ENCODE peak calls at places on chromosomes 6 and 20, in ten cellular contexts. One of them, this sample, is unnamed.

GRCh38 chr6:129006685-129007514 is 124.0 kb downstream of the LAMA2 start:
- DNase-seq in GM10248: no peak
- DNase-seq in GM13977: no peak
- DNase-seq in H1: no peak
- DNase-seq in H7: no peak
- DNase-seq in ELR: no peak
- DNase-seq in tibial nerve: no peak
- DNase-seq in Right ventricle myocardium inferior: no peak
- DNase-seq in stimulated activated CD4-positive, alpha-beta T cell treated with anti-CD3 and anti-CD28 coated beads, Interleukin-1b, Interleukin-23, amount 100 ng/mL, for 24 hours: no peak
- DNase-seq in T1000: no peak
- DNase-seq in this sample: no peak

GRCh38 chr6:117605169-117605826 is 3.0 kb upstream of the GOPC start:
- DNase-seq in GM10248: peak
- DNase-seq in GM13977: peak
- DNase-seq in H1: no peak
- DNase-seq in H7: peak
- DNase-seq in ELR: peak
- DNase-seq in tibial nerve: no peak
- DNase-seq in Right ventricle myocardium inferior: no peak
- DNase-seq in stimulated activated CD4-positive, alpha-beta T cell treated with anti-CD3 and anti-CD28 coated beads, Interleukin-1b, Interleukin-23, amount 100 ng/mL, for 24 hours: peak
- DNase-seq in T1000: no peak
- DNase-seq in this sample: no peak

GRCh38 chr6:2793491-2794151 is 28.4 kb downstream of the WRNIP1 start:
- DNase-seq in GM10248: no peak
- DNase-seq in GM13977: peak
- DNase-seq in H1: no peak
- DNase-seq in H7: no peak
- DNase-seq in ELR: no peak
- DNase-seq in tibial nerve: no peak
- DNase-seq in Right ventricle myocardium inferior: no peak
- DNase-seq in stimulated activated CD4-positive, alpha-beta T cell treated with anti-CD3 and anti-CD28 coated beads, Interleukin-1b, Interleukin-23, amount 100 ng/mL, for 24 hours: peak
- DNase-seq in T1000: no peak
- DNase-seq in this sample: no peak

GRCh38 chr20:15447549-15447948 is 1110.1 kb upstream of the FLRT3 start:
- DNase-seq in GM10248: no peak
- DNase-seq in GM13977: no peak
- DNase-seq in H1: no peak
- DNase-seq in H7: no peak
- DNase-seq in ELR: no peak
- DNase-seq in tibial nerve: no peak
- DNase-seq in Right ventricle myocardium inferior: no peak
- DNase-seq in stimulated activated CD4-positive, alpha-beta T cell treated with anti-CD3 and anti-CD28 coated beads, Interleukin-1b, Interleukin-23, amount 100 ng/mL, for 24 hours: no peak
- DNase-seq in T1000: no peak
- DNase-seq in this sample: no peak

GRCh38 chr20:32354592-32355416 is 3.3 kb upstream of the ASXL1 start:
- DNase-seq in GM10248: no peak
- DNase-seq in GM13977: peak
- DNase-seq in H1: no peak
- DNase-seq in H7: no peak
- DNase-seq in ELR: peak
- DNase-seq in tibial nerve: no peak
- DNase-seq in Right ventricle myocardium inferior: no peak
- DNase-seq in stimulated activated CD4-positive, alpha-beta T cell treated with anti-CD3 and anti-CD28 coated beads, Interleukin-1b, Interleukin-23, amount 100 ng/mL, for 24 hours: no peak
- DNase-seq in T1000: peak
- DNase-seq in this sample: peak

GRCh38 chr6:43933111-43933885 is 163.3 kb downstream of the VEGFA start:
- DNase-seq in GM10248: no peak
- DNase-seq in GM13977: no peak
- DNase-seq in H1: no peak
- DNase-seq in H7: no peak
- DNase-seq in ELR: no peak
- DNase-seq in tibial nerve: no peak
- DNase-seq in Right ventricle myocardium inferior: no peak
- DNase-seq in stimulated activated CD4-positive, alpha-beta T cell treated with anti-CD3 and anti-CD28 coated beads, Interleukin-1b, Interleukin-23, amount 100 ng/mL, for 24 hours: no peak
- DNase-seq in T1000: no peak
- DNase-seq in this sample: no peak

GRCh38 chr20:47266847-47267515 is 89.5 kb downstream of the ZMYND8 start:
- DNase-seq in GM10248: no peak
- DNase-seq in GM13977: no peak
- DNase-seq in H1: no peak
- DNase-seq in H7: no peak
- DNase-seq in ELR: no peak
- DNase-seq in tibial nerve: no peak
- DNase-seq in Right ventricle myocardium inferior: no peak
- DNase-seq in stimulated activated CD4-positive, alpha-beta T cell treated with anti-CD3 and anti-CD28 coated beads, Interleukin-1b, Interleukin-23, amount 100 ng/mL, for 24 hours: no peak
- DNase-seq in T1000: no peak
- DNase-seq in this sample: no peak

GRCh38 chr6:83853178-83853967 is at the start of gene RIPPLY2:
- DNase-seq in GM10248: peak
- DNase-seq in GM13977: peak
- DNase-seq in H1: peak
- DNase-seq in H7: peak
- DNase-seq in ELR: peak
- DNase-seq in tibial nerve: no peak
- DNase-seq in Right ventricle myocardium inferior: peak
- DNase-seq in stimulated activated CD4-positive, alpha-beta T cell treated with anti-CD3 and anti-CD28 coated beads, Interleukin-1b, Interleukin-23, amount 100 ng/mL, for 24 hours: no peak
- DNase-seq in T1000: peak
- DNase-seq in this sample: no peak

GRCh38 chr6:92756912-92757311 is 662.4 kb downstream of the EPHA7 start:
- DNase-seq in GM10248: no peak
- DNase-seq in GM13977: no peak
- DNase-seq in H1: no peak
- DNase-seq in H7: no peak
- DNase-seq in ELR: no peak
- DNase-seq in tibial nerve: no peak
- DNase-seq in Right ventricle myocardium inferior: no peak
- DNase-seq in stimulated activated CD4-positive, alpha-beta T cell treated with anti-CD3 and anti-CD28 coated beads, Interleukin-1b, Interleukin-23, amount 100 ng/mL, for 24 hours: no peak
- DNase-seq in T1000: no peak
- DNase-seq in this sample: no peak

GRCh38 chr20:9498322-9498721 is 16.1 kb upstream of the LAMP5 start:
- DNase-seq in GM10248: no peak
- DNase-seq in GM13977: no peak
- DNase-seq in H1: no peak
- DNase-seq in H7: no peak
- DNase-seq in ELR: peak
- DNase-seq in tibial nerve: no peak
- DNase-seq in Right ventricle myocardium inferior: no peak
- DNase-seq in stimulated activated CD4-positive, alpha-beta T cell treated with anti-CD3 and anti-CD28 coated beads, Interleukin-1b, Interleukin-23, amount 100 ng/mL, for 24 hours: no peak
- DNase-seq in T1000: no peak
- DNase-seq in this sample: no peak

GRCh38 chr20:58700121-58700780 is 7.7 kb downstream of the NPEPL1 start:
- DNase-seq in GM10248: no peak
- DNase-seq in GM13977: no peak
- DNase-seq in H1: no peak
- DNase-seq in H7: peak
- DNase-seq in ELR: no peak
- DNase-seq in tibial nerve: no peak
- DNase-seq in Right ventricle myocardium inferior: peak
- DNase-seq in stimulated activated CD4-positive, alpha-beta T cell treated with anti-CD3 and anti-CD28 coated beads, Interleukin-1b, Interleukin-23, amount 100 ng/mL, for 24 hours: no peak
- DNase-seq in T1000: no peak
- DNase-seq in this sample: no peak

GRCh38 chr6:100266512-100266911 is 198.2 kb downstream of the SIM1 start:
- DNase-seq in GM10248: no peak
- DNase-seq in GM13977: no peak
- DNase-seq in H1: no peak
- DNase-seq in H7: no peak
- DNase-seq in ELR: no peak
- DNase-seq in tibial nerve: no peak
- DNase-seq in Right ventricle myocardium inferior: no peak
- DNase-seq in stimulated activated CD4-positive, alpha-beta T cell treated with anti-CD3 and anti-CD28 coated beads, Interleukin-1b, Interleukin-23, amount 100 ng/mL, for 24 hours: no peak
- DNase-seq in T1000: no peak
- DNase-seq in this sample: no peak

GRCh38 chr6:130557481-130558112 is 191.8 kb downstream of the TMEM200A start:
- DNase-seq in GM10248: no peak
- DNase-seq in GM13977: no peak
- DNase-seq in H1: no peak
- DNase-seq in H7: no peak
- DNase-seq in ELR: no peak
- DNase-seq in tibial nerve: no peak
- DNase-seq in Right ventricle myocardium inferior: no peak
- DNase-seq in stimulated activated CD4-positive, alpha-beta T cell treated with anti-CD3 and anti-CD28 coated beads, Interleukin-1b, Interleukin-23, amount 100 ng/mL, for 24 hours: no peak
- DNase-seq in T1000: no peak
- DNase-seq in this sample: no peak

GRCh38 chr6:119442776-119443184 is 93.2 kb upstream of the MAN1A1 start:
- DNase-seq in GM10248: peak
- DNase-seq in GM13977: peak
- DNase-seq in H1: no peak
- DNase-seq in H7: no peak
- DNase-seq in ELR: no peak
- DNase-seq in tibial nerve: no peak
- DNase-seq in Right ventricle myocardium inferior: no peak
- DNase-seq in stimulated activated CD4-positive, alpha-beta T cell treated with anti-CD3 and anti-CD28 coated beads, Interleukin-1b, Interleukin-23, amount 100 ng/mL, for 24 hours: no peak
- DNase-seq in T1000: no peak
- DNase-seq in this sample: no peak

GRCh38 chr6:115554060-115554459 is 506.6 kb downstream of the FRK start:
- DNase-seq in GM10248: no peak
- DNase-seq in GM13977: no peak
- DNase-seq in H1: no peak
- DNase-seq in H7: peak
- DNase-seq in ELR: no peak
- DNase-seq in tibial nerve: no peak
- DNase-seq in Right ventricle myocardium inferior: no peak
- DNase-seq in stimulated activated CD4-positive, alpha-beta T cell treated with anti-CD3 and anti-CD28 coated beads, Interleukin-1b, Interleukin-23, amount 100 ng/mL, for 24 hours: no peak
- DNase-seq in T1000: no peak
- DNase-seq in this sample: no peak

This sample was measured in stimulated activated effector memory CD8-positive, alpha-beta T cell treated with anti-CD3 and anti-CD28 coated beads, Interleukin-12 subunit alpha, Interleukin-12 subunit beta, amount 100 ng/mL, for 72 hours.